ENCODE peak calls at places on chromosomes 12 and 14, in ten cellular contexts. L is neural crest cell, V is fibroblast of mammary gland, T is mucosa of descending colon, J is neural progenitor cell, I is left ventricle myocardium inferior, H is ovary, O is cardiac fibroblast, R is MCF 10A, E is astrocyte. D is an unnamed sample.

GRCh38 chr12:60172696-60173095 is 576.9 kb downstream of the SLC16A7 start:
- DNase-seq in L (no peak), V (no peak), T (no peak), J (no peak), I (no peak), H (no peak), O (no peak), R (no peak), E (no peak), D (no peak)

GRCh38 chr14:99560946-99561683 is 42.9 kb downstream of the CCDC85C start:
- DNase-seq in L (no peak), V (no peak), T (no peak), J (no peak), I (peak; percentile 64), H (no peak), O (no peak), R (no peak), E (no peak), D (no peak)

GRCh38 chr14:104114421-104115130 is 23.8 kb upstream of the KIF26A start:
- DNase-seq in L (no peak), V (no peak), T (peak; percentile 30), J (no peak), I (peak; percentile 13), H (no peak), O (no peak), R (no peak), E (no peak), D (no peak)

GRCh38 chr14:64825498-64825897 is 54.2 kb downstream of the SPTB start:
- DNase-seq in L (no peak), V (no peak), T (no peak), J (no peak), I (no peak), H (no peak), O (no peak), R (no peak), E (no peak), D (no peak)

GRCh38 chr14:87990687-87991086 is 2.3 kb downstream of the GALC start:
- DNase-seq in L (no peak), V (no peak), T (no peak), J (no peak), I (no peak), H (no peak), O (no peak), R (no peak), E (no peak), D (no peak)

GRCh38 chr12:115227137-115227615 is 543.2 kb upstream of the TBX3 start:
- DNase-seq in L (no peak), V (peak; percentile 96), T (no peak), J (no peak), I (peak; percentile 33), H (no peak), O (peak; percentile 42), R (peak; percentile 84), E (peak; percentile 68), D (peak; percentile 88)

GRCh38 chr14:93832665-93833064 is 44.4 kb upstream of the PRIMA1 start:
- DNase-seq in L (no peak), V (no peak), T (no peak), J (no peak), I (peak; percentile 48), H (no peak), O (no peak), R (peak; percentile 70), E (no peak), D (no peak)

GRCh38 chr12:122458105-122459035 is 35.9 kb upstream of the CLIP1 start:
- DNase-seq in L (no peak), V (no peak), T (no peak), J (no peak), I (no peak), H (peak; percentile 9), O (no peak), R (no peak), E (no peak), D (no peak)

GRCh38 chr12:79274571-79275064 is 410.0 kb downstream of the SYT1 start:
- DNase-seq in L (no peak), V (peak; percentile 28), T (no peak), J (no peak), I (no peak), H (no peak), O (no peak), R (peak; percentile 35), E (no peak), D (peak; percentile 25)

GRCh38 chr14:100147181-100147631 is 12.2 kb downstream of the DEGS2 start:
- DNase-seq in L (no peak), V (no peak), T (peak; percentile 60), J (no peak), I (no peak), H (no peak), O (no peak), R (no peak), E (no peak), D (no peak)

GRCh38 chr12:108691995-108692808 is 39.1 kb downstream of the CORO1C start:
- DNase-seq in L (peak; percentile 17), V (no peak), T (peak; percentile 52), J (peak; percentile 26), I (peak; percentile 49), H (no peak), O (no peak), R (no peak), E (peak; percentile 37), D (no peak)

DNA sequence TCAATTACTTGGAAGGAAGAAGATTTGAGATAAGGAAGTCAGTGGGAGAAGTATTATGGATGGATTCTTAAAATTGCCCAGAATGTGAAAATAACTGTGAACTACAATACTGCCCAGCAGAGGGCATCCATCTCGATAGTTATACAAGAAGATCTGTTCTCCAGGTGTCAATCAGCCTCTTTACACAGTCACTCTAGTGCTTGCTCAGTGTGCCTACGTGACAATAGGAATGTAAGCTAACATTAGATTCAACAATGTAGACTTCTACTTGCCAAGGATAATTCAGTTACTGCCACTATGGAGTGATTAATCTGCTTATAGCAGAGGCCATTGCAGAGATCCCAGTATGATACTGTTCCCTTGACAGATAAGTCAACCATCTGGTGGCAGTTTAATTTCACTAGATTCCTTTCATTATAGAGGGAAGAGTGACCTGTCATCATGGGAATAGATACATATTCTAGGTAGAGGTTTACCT is 10.6 kb upstream of the MAP4K5 start:
- DNase-seq in L (peak; percentile 24), V (peak; percentile 68), T (no peak), J (peak; percentile 66), I (no peak), H (no peak), O (peak; percentile 66), R (peak; percentile 64), E (peak; percentile 41), D (peak; percentile 69)
- TF ChIP-seq CTCF in L (peak; percentile 71), V (peak; percentile 57), T (no peak), J (peak; percentile 68), I (peak; percentile 65), H (no peak), O (peak; percentile 36), R (peak; percentile 61), E (peak; percentile 58), D (peak; percentile 61)

GRCh38 chr14:23078692-23079116 is 16.2 kb downstream of the ACIN1 start:
- DNase-seq in L (no peak), V (peak; percentile 99), T (no peak), J (no peak), I (no peak), H (no peak), O (peak; percentile 95), R (peak; percentile 92), E (peak; percentile 91), D (peak; percentile 97)
- TF ChIP-seq CTCF in L (no peak), V (no peak), T (no peak), J (no peak), I (no peak), H (no peak), O (no peak), R (no peak), E (no peak), D (peak; percentile 21)

GRCh38 chr12:57213068-57213715 is 3.4 kb upstream of the NXPH4 start:
- DNase-seq in L (peak; percentile 87), V (peak; percentile 83), T (peak; percentile 91), J (peak; percentile 84), I (peak; percentile 87), H (peak; percentile 92), O (peak; percentile 91), R (peak; percentile 82), E (peak; percentile 46), D (peak; percentile 87)

GRCh38 chr12:57215065-57215464 is 1.5 kb upstream of the NXPH4 start:
- DNase-seq in L (no peak), V (no peak), T (no peak), J (no peak), I (no peak), H (no peak), O (no peak), R (no peak), E (no peak), D (no peak)

GRCh38 chr12:57215668-57216013 is 953 bp upstream of the NXPH4 start:
- DNase-seq in L (no peak), V (no peak), T (no peak), J (no peak), I (no peak), H (no peak), O (peak; percentile 32), R (no peak), E (no peak), D (peak; percentile 38)

GRCh38 chr12:57213763-57214397 is 2.7 kb upstream of the NXPH4 start:
- DNase-seq in L (no peak), V (no peak), T (no peak), J (no peak), I (no peak), H (no peak), O (no peak), R (no peak), E (no peak), D (no peak)

GRCh38 chr12:57214398-57214781 is 2.2 kb upstream of the NXPH4 start:
- DNase-seq in L (peak; percentile 71), V (peak; percentile 58), T (peak; percentile 66), J (peak; percentile 87), I (peak; percentile 57), H (peak; percentile 77), O (peak; percentile 65), R (peak; percentile 66), E (no peak), D (peak; percentile 57)
- TF ChIP-seq CTCF in L (peak; percentile 77), V (peak; percentile 61), T (peak; percentile 50), J (peak; percentile 77), I (peak; percentile 82), H (peak; percentile 46), O (peak; percentile 75), R (peak; percentile 61), E (peak; percentile 55), D (peak; percentile 73)

GRCh38 chr14:38389666-38390065 is 133.8 kb upstream of the CLEC14A start:
- DNase-seq in L (no peak), V (peak; percentile 85), T (no peak), J (no peak), I (no peak), H (no peak), O (peak; percentile 45), R (no peak), E (peak; percentile 24), D (no peak)
- TF ChIP-seq CTCF in L (no peak), V (no peak), T (no peak), J (no peak), I (no peak), H (no peak), O (no peak), R (no peak), E (no peak), D (no peak)

DNA sequence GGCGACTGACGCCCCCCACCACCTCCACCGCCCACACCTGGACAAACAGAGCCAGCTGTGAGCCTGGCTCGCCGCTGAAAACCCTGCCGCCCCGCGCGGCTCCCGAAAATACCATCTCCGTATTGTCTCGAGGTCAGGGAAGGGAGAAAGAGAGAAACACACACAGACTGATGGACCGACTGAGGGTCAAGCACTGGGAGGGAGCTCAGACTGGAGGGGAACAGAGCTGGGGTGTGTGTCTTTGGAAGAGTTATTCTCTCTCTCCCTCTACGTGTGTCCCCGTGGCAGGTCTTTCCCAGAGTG is 4.1 kb upstream of the SIX1 start:
- DNase-seq in L (no peak), V (no peak), T (no peak), J (peak; percentile 64), I (no peak), H (no peak), O (no peak), R (no peak), E (no peak), D (no peak)
- TF ChIP-seq CTCF in L (no peak), V (no peak), T (no peak), J (no peak), I (no peak), H (no peak), O (no peak), R (no peak), E (no peak), D (no peak)